ENCODE peak calls at places on chromosomes 3 and 15, in five cellular contexts. X is EH; U is activated naive CD8-positive, alpha-beta T cell treated with anti-CD3 and anti-CD28 coated beads, Interleukin-2, amount 10 ng/mL, durations not matched to agents 7 days and 5 days; F is iPS-NIHi11; T is hepatic stellate cell. G is an unnamed sample.
A peak's percentile ranks its signal among the peaks of the same experiment; 100 is the strongest.

GRCh38 chr3:140791368-140791767 is 113.5 kb downstream of the TRIM42 start:
- DNase-seq in X (no peak), U (no peak), T (no peak), F (no peak), G (no peak)

GRCh38 chr3:10515884-10516495 is 10.6 kb upstream of the ATP2B2 start:
- DNase-seq in U (peak; percentile 22), F (peak; percentile 63), T (no peak), X (no peak), G (no peak)

GRCh38 chr15:75694241-75695182 is 18.1 kb downstream of the CSPG4 start:
- DNase-seq in U (no peak), X (peak; percentile 100), F (peak; percentile 73), T (peak; percentile 96), G (no peak)

GRCh38 chr3:132242095-132242494 is 75.1 kb upstream of the ACP3 start:
- DNase-seq in U (no peak), F (no peak), T (no peak), X (no peak), G (no peak)

GRCh38 chr3:46090161-46090591 is 62.9 kb upstream of the XCR1 start:
- DNase-seq in U (no peak), X (no peak), T (no peak), F (no peak), G (no peak)

GRCh38 chr15:89087066-89087829 is 1.0 kb upstream of the ABHD2 start:
- DNase-seq in U (no peak), F (no peak), X (no peak), T (no peak), G (no peak)

GRCh38 chr3:148146947-148147346 is 550.8 kb upstream of the AGTR1 start:
- DNase-seq in X (peak; percentile 58), F (no peak), T (peak; percentile 5), U (no peak), G (no peak)

GRCh38 chr15:39124925-39125625 is 455.8 kb upstream of the THBS1 start:
- DNase-seq in F (no peak), U (no peak), T (no peak), X (peak; percentile 62), G (no peak)

GRCh38 chr15:37973856-37974255 is 39.4 kb downstream of the TMCO5A start:
- DNase-seq in U (no peak), T (no peak), F (no peak), X (no peak), G (no peak)

G was measured in naive thymus-derived CD4-positive, alpha-beta T cell.